ENCODE peak calls at places on chromosomes 11 and 22, in four cellular contexts. One of them, this sample, is unnamed.

GRCh38 chr11:62144641-62145255 is 20.9 kb downstream of the INCENP start:
- DNase-seq in MCF 10A: no peak
- DNase-seq in right lobe of liver: no peak
- DNase-seq in NCI-H2081: no peak
- DNase-seq in this sample: peak

GRCh38 chr22:21697866-21698265 is 32.1 kb downstream of the PPIL2 start:
- DNase-seq in MCF 10A: no peak
- DNase-seq in NCI-H2081: no peak
- DNase-seq in right lobe of liver: no peak
- DNase-seq in this sample: no peak

GRCh38 chr11:81986556-81987161 is 747.0 kb downstream of the FAM181B start:
- DNase-seq in MCF 10A: no peak
- DNase-seq in NCI-H2081: no peak
- DNase-seq in right lobe of liver: no peak
- DNase-seq in this sample: no peak

GRCh38 chr11:35323076-35323868 is 96.1 kb downstream of the SLC1A2 start:
- DNase-seq in MCF 10A: no peak
- DNase-seq in NCI-H2081: no peak
- DNase-seq in right lobe of liver: no peak
- DNase-seq in this sample: no peak

GRCh38 chr22:44580756-44581435 is 82.9 kb upstream of the RTL6 start:
- DNase-seq in NCI-H2081: no peak
- DNase-seq in MCF 10A: no peak
- DNase-seq in right lobe of liver: no peak
- DNase-seq in this sample: no peak

GRCh38 chr11:57364851-57365660 is 15.9 kb downstream of the PRG3 start:
- DNase-seq in NCI-H2081: no peak
- DNase-seq in right lobe of liver: no peak
- DNase-seq in MCF 10A: no peak
- DNase-seq in this sample: no peak

GRCh38 chr11:77150836-77151235 is 22.8 kb downstream of the MYO7A start:
- DNase-seq in right lobe of liver: no peak
- DNase-seq in MCF 10A: no peak
- DNase-seq in NCI-H2081: no peak
- DNase-seq in this sample: no peak

GRCh38 chr22:20019661-20020532 is 1.0 kb upstream of the TANGO2 start:
- DNase-seq in MCF 10A: no peak
- DNase-seq in right lobe of liver: no peak
- DNase-seq in NCI-H2081: no peak
- DNase-seq in this sample: no peak

GRCh38 chr11:35073691-35074382 is 65.1 kb upstream of the CD44 start:
- DNase-seq in NCI-H2081: no peak
- DNase-seq in MCF 10A: no peak
- DNase-seq in right lobe of liver: no peak
- DNase-seq in this sample: no peak

GRCh38 chr11:77252555-77253270 is 48.8 kb downstream of the GDPD4 start:
- DNase-seq in right lobe of liver: peak
- DNase-seq in NCI-H2081: peak
- DNase-seq in MCF 10A: no peak
- DNase-seq in this sample: no peak

GRCh38 chr11:27350503-27350902 is 12.5 kb downstream of the CCDC34 start:
- DNase-seq in MCF 10A: no peak
- DNase-seq in NCI-H2081: no peak
- DNase-seq in right lobe of liver: no peak
- DNase-seq in this sample: no peak

GRCh38 chr11:132655187-132655855 is 877.0 kb downstream of the OPCML start:
- DNase-seq in MCF 10A: no peak
- DNase-seq in right lobe of liver: no peak
- DNase-seq in NCI-H2081: no peak
- DNase-seq in this sample: no peak

GRCh38 chr11:112518371-112518770 is 257.7 kb upstream of the PLET1 start:
- DNase-seq in NCI-H2081: no peak
- DNase-seq in right lobe of liver: no peak
- DNase-seq in MCF 10A: no peak
- DNase-seq in this sample: no peak

GRCh38 chr11:27025312-27025955 is 15.2 kb upstream of the BBOX1 start:
- DNase-seq in NCI-H2081: no peak
- DNase-seq in MCF 10A: no peak
- DNase-seq in right lobe of liver: no peak
- DNase-seq in this sample: no peak

GRCh38 chr11:19209617-19210016 is 7.8 kb upstream of the CSRP3 start:
- DNase-seq in NCI-H2081: no peak
- DNase-seq in MCF 10A: no peak
- DNase-seq in right lobe of liver: no peak
- DNase-seq in this sample: no peak

GRCh38 chr11:884578-885070 is 26.0 kb downstream of the CHID1 start:
- DNase-seq in NCI-H2081: no peak
- DNase-seq in MCF 10A: no peak
- DNase-seq in right lobe of liver: no peak
- DNase-seq in this sample: no peak

GRCh38 chr11:37972691-37973090 is 1374.7 kb upstream of the RAG2 start:
- DNase-seq in NCI-H2081: no peak
- DNase-seq in MCF 10A: no peak
- DNase-seq in right lobe of liver: no peak
- DNase-seq in this sample: no peak

GRCh38 chr11:69718147-69718546 is 14.3 kb upstream of the FGF19 start:
- DNase-seq in right lobe of liver: no peak
- DNase-seq in MCF 10A: no peak
- DNase-seq in NCI-H2081: peak
- DNase-seq in this sample: no peak

GRCh38 chr11:111194789-111195188 is 50.7 kb upstream of the POU2AF2 start:
- DNase-seq in MCF 10A: no peak
- DNase-seq in NCI-H2081: no peak
- DNase-seq in right lobe of liver: no peak
- DNase-seq in this sample: no peak

GRCh38 chr11:94794287-94795168 is 26.4 kb downstream of the AMOTL1 start:
- DNase-seq in MCF 10A: peak
- DNase-seq in right lobe of liver: peak
- DNase-seq in NCI-H2081: peak
- DNase-seq in this sample: peak